ENCODE peak calls at places on chromosomes 12 and 14, in eight cellular contexts. One of them, this sample, is unnamed.
A peak's percentile ranks its signal among the peaks of the same experiment; 100 is the strongest.

GRCh38 chr14:75011356-75012097 is 8.8 kb downstream of the EIF2B2 start:
- DNase-seq in astrocyte of the cerebellum: peak; percentile 39
- DNase-seq in cardiac fibroblast: peak; percentile 57
- DNase-seq in CD8-positive, alpha-beta T cell: no peak
- DNase-seq in mesothelial cell of epicardium: no peak
- DNase-seq in cardiac muscle cell: peak; percentile 4
- DNase-seq in GM20000: no peak
- DNase-seq in astrocyte of the spinal cord: peak; percentile 87
- DNase-seq in this sample: no peak

GRCh38 chr14:70011098-70011497 is 131.9 kb downstream of the SMOC1 start:
- DNase-seq in GM20000: no peak
- DNase-seq in CD8-positive, alpha-beta T cell: no peak
- DNase-seq in astrocyte of the cerebellum: no peak
- DNase-seq in mesothelial cell of epicardium: no peak
- DNase-seq in cardiac muscle cell: no peak
- DNase-seq in cardiac fibroblast: no peak
- DNase-seq in astrocyte of the spinal cord: no peak
- DNase-seq in this sample: no peak

GRCh38 chr14:98912655-98913054 is 359.3 kb downstream of the BCL11B start:
- DNase-seq in mesothelial cell of epicardium: no peak
- DNase-seq in cardiac fibroblast: no peak
- DNase-seq in cardiac muscle cell: no peak
- DNase-seq in astrocyte of the spinal cord: no peak
- DNase-seq in CD8-positive, alpha-beta T cell: no peak
- DNase-seq in GM20000: no peak
- DNase-seq in astrocyte of the cerebellum: no peak
- DNase-seq in this sample: no peak

GRCh38 chr12:61993734-61994345 is 266.4 kb upstream of the USP15 start:
- DNase-seq in astrocyte of the spinal cord: peak; percentile 13
- DNase-seq in cardiac muscle cell: peak; percentile 62
- DNase-seq in cardiac fibroblast: no peak
- DNase-seq in CD8-positive, alpha-beta T cell: no peak
- DNase-seq in GM20000: no peak
- DNase-seq in astrocyte of the cerebellum: no peak
- DNase-seq in mesothelial cell of epicardium: no peak
- DNase-seq in this sample: no peak

GRCh38 chr12:57147641-57147944 is 174 bp upstream of the LRP1-AS start:
- DNase-seq in astrocyte of the cerebellum: no peak
- DNase-seq in cardiac fibroblast: peak; percentile 62
- DNase-seq in astrocyte of the spinal cord: peak; percentile 58
- DNase-seq in CD8-positive, alpha-beta T cell: no peak
- DNase-seq in mesothelial cell of epicardium: no peak
- DNase-seq in cardiac muscle cell: no peak
- DNase-seq in GM20000: no peak
- DNase-seq in this sample: no peak

GRCh38 chr12:67630373-67631088 is 18.0 kb upstream of the DYRK2 start:
- DNase-seq in CD8-positive, alpha-beta T cell: peak; percentile 81
- DNase-seq in GM20000: peak; percentile 29
- DNase-seq in cardiac fibroblast: peak; percentile 25
- DNase-seq in astrocyte of the spinal cord: peak; percentile 13
- DNase-seq in cardiac muscle cell: no peak
- DNase-seq in mesothelial cell of epicardium: no peak
- DNase-seq in astrocyte of the cerebellum: no peak
- DNase-seq in this sample: peak; percentile 47

GRCh38 chr14:57656853-57657252 is 163.2 kb upstream of the CCDC198 start:
- DNase-seq in astrocyte of the spinal cord: no peak
- DNase-seq in astrocyte of the cerebellum: no peak
- DNase-seq in CD8-positive, alpha-beta T cell: no peak
- DNase-seq in cardiac fibroblast: no peak
- DNase-seq in mesothelial cell of epicardium: no peak
- DNase-seq in GM20000: no peak
- DNase-seq in cardiac muscle cell: no peak
- DNase-seq in this sample: no peak

GRCh38 chr12:80701388-80701787 is 6.0 kb upstream of the MYF6 start:
- DNase-seq in astrocyte of the cerebellum: no peak
- DNase-seq in astrocyte of the spinal cord: no peak
- DNase-seq in CD8-positive, alpha-beta T cell: no peak
- DNase-seq in cardiac muscle cell: no peak
- DNase-seq in cardiac fibroblast: no peak
- DNase-seq in mesothelial cell of epicardium: no peak
- DNase-seq in GM20000: no peak
- DNase-seq in this sample: no peak

GRCh38 chr14:68291820-68292219 is 472.2 kb downstream of the RAD51B start:
- DNase-seq in CD8-positive, alpha-beta T cell: no peak
- DNase-seq in cardiac fibroblast: no peak
- DNase-seq in GM20000: no peak
- DNase-seq in cardiac muscle cell: peak; percentile 72
- DNase-seq in astrocyte of the spinal cord: no peak
- DNase-seq in astrocyte of the cerebellum: no peak
- DNase-seq in mesothelial cell of epicardium: no peak
- DNase-seq in this sample: no peak

GRCh38 chr12:100913872-100914600 is 119.5 kb downstream of the ANO4 start:
- DNase-seq in cardiac fibroblast: no peak
- DNase-seq in CD8-positive, alpha-beta T cell: no peak
- DNase-seq in astrocyte of the cerebellum: no peak
- DNase-seq in GM20000: no peak
- DNase-seq in mesothelial cell of epicardium: no peak
- DNase-seq in cardiac muscle cell: no peak
- DNase-seq in astrocyte of the spinal cord: no peak
- DNase-seq in this sample: no peak

DNA sequence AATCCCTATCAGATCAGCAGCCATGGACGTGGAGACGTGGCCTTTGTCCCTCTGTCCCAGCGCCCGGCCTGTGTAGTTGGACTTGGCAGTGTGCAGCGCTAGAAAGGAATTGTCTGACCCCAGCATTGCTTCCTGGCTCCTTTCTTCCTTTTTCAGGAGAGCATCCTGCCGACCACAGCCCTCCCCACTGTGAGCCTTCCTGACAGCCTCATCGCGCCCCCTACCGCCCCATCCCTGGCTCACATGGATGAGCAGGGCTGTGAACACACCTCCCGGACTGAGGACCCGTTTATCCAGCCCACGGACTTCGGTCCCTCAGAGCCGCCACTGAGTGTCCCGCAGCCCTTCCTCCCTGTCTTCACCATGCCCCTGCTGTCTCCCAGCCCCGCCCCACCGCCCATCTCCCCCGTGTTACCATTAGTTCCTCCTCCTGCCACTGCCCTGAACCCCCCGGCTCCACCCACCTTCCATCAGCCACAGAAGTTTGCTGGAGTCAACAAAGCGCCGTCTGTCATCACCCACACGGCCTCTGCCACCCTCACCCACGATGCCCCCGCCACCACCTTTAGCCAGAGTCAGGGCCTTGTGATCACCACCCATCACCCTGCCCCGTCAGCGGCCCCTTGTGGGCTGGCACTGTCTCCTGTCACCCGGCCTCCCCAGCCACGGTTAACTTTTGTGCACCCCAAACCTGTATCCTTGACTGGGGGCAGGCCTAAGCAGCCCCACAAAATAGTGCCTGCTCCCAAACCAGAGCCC is 40.6 kb downstream of the IL31 start:
- DNase-seq in astrocyte of the spinal cord: no peak
- DNase-seq in cardiac fibroblast: no peak
- DNase-seq in cardiac muscle cell: no peak
- DNase-seq in GM20000: no peak
- DNase-seq in CD8-positive, alpha-beta T cell: no peak
- DNase-seq in mesothelial cell of epicardium: no peak
- DNase-seq in astrocyte of the cerebellum: no peak
- DNase-seq in this sample: no peak
- TF ChIP-seq CTCF in astrocyte of the spinal cord: peak; percentile 24
- TF ChIP-seq CTCF in cardiac fibroblast: no peak
- TF ChIP-seq CTCF in cardiac muscle cell: no peak
- TF ChIP-seq CTCF in GM20000: no peak
- TF ChIP-seq CTCF in CD8-positive, alpha-beta T cell: no peak
- TF ChIP-seq CTCF in mesothelial cell of epicardium: no peak
- TF ChIP-seq CTCF in astrocyte of the cerebellum: no peak
- TF ChIP-seq CTCF in this sample: no peak

GRCh38 chr12:131313635-131314034 is 359.9 kb downstream of the ADGRD1 start:
- DNase-seq in cardiac muscle cell: no peak
- DNase-seq in mesothelial cell of epicardium: no peak
- DNase-seq in astrocyte of the spinal cord: no peak
- DNase-seq in cardiac fibroblast: no peak
- DNase-seq in GM20000: no peak
- DNase-seq in CD8-positive, alpha-beta T cell: no peak
- DNase-seq in astrocyte of the cerebellum: no peak
- DNase-seq in this sample: no peak
- TF ChIP-seq CTCF in cardiac muscle cell: no peak
- TF ChIP-seq CTCF in mesothelial cell of epicardium: no peak
- TF ChIP-seq CTCF in astrocyte of the spinal cord: no peak
- TF ChIP-seq CTCF in cardiac fibroblast: no peak
- TF ChIP-seq CTCF in GM20000: no peak
- TF ChIP-seq CTCF in CD8-positive, alpha-beta T cell: no peak
- TF ChIP-seq CTCF in astrocyte of the cerebellum: no peak
- TF ChIP-seq CTCF in this sample: no peak

GRCh38 chr12:119959435-119959834 is 29.6 kb upstream of the BICDL1 start:
- DNase-seq in astrocyte of the cerebellum: no peak
- DNase-seq in GM20000: no peak
- DNase-seq in astrocyte of the spinal cord: no peak
- DNase-seq in cardiac muscle cell: no peak
- DNase-seq in mesothelial cell of epicardium: no peak
- DNase-seq in CD8-positive, alpha-beta T cell: no peak
- DNase-seq in cardiac fibroblast: no peak
- DNase-seq in this sample: no peak
- TF ChIP-seq CTCF in astrocyte of the cerebellum: no peak
- TF ChIP-seq CTCF in GM20000: no peak
- TF ChIP-seq CTCF in astrocyte of the spinal cord: no peak
- TF ChIP-seq CTCF in cardiac muscle cell: no peak
- TF ChIP-seq CTCF in mesothelial cell of epicardium: no peak
- TF ChIP-seq CTCF in CD8-positive, alpha-beta T cell: no peak
- TF ChIP-seq CTCF in cardiac fibroblast: no peak
- TF ChIP-seq CTCF in this sample: no peak

GRCh38 chr14:20836668-20837338 is 34.2 kb upstream of the RNASE1 start:
- DNase-seq in mesothelial cell of epicardium: no peak
- DNase-seq in cardiac fibroblast: peak; percentile 50
- DNase-seq in GM20000: no peak
- DNase-seq in cardiac muscle cell: peak; percentile 47
- DNase-seq in astrocyte of the cerebellum: no peak
- DNase-seq in astrocyte of the spinal cord: no peak
- DNase-seq in CD8-positive, alpha-beta T cell: no peak
- DNase-seq in this sample: no peak
- TF ChIP-seq CTCF in mesothelial cell of epicardium: peak; percentile 43
- TF ChIP-seq CTCF in cardiac fibroblast: peak; percentile 32
- TF ChIP-seq CTCF in GM20000: no peak
- TF ChIP-seq CTCF in cardiac muscle cell: peak; percentile 67
- TF ChIP-seq CTCF in astrocyte of the cerebellum: peak; percentile 43
- TF ChIP-seq CTCF in astrocyte of the spinal cord: peak; percentile 25
- TF ChIP-seq CTCF in CD8-positive, alpha-beta T cell: no peak
- TF ChIP-seq CTCF in this sample: no peak

GRCh38 chr14:54840798-54841197 is 61.8 kb downstream of the GCH1 start:
- DNase-seq in astrocyte of the spinal cord: no peak
- DNase-seq in CD8-positive, alpha-beta T cell: no peak
- DNase-seq in mesothelial cell of epicardium: no peak
- DNase-seq in GM20000: no peak
- DNase-seq in cardiac fibroblast: no peak
- DNase-seq in astrocyte of the cerebellum: no peak
- DNase-seq in cardiac muscle cell: no peak
- DNase-seq in this sample: no peak
- TF ChIP-seq CTCF in astrocyte of the spinal cord: no peak
- TF ChIP-seq CTCF in CD8-positive, alpha-beta T cell: no peak
- TF ChIP-seq CTCF in mesothelial cell of epicardium: no peak
- TF ChIP-seq CTCF in GM20000: no peak
- TF ChIP-seq CTCF in cardiac fibroblast: no peak
- TF ChIP-seq CTCF in astrocyte of the cerebellum: no peak
- TF ChIP-seq CTCF in cardiac muscle cell: no peak
- TF ChIP-seq CTCF in this sample: no peak

GRCh38 chr12:112340983-112341840 is 41.0 kb downstream of the HECTD4 start:
- DNase-seq in cardiac fibroblast: no peak
- DNase-seq in GM20000: no peak
- DNase-seq in CD8-positive, alpha-beta T cell: no peak
- DNase-seq in astrocyte of the cerebellum: no peak
- DNase-seq in cardiac muscle cell: no peak
- DNase-seq in mesothelial cell of epicardium: no peak
- DNase-seq in astrocyte of the spinal cord: no peak
- DNase-seq in this sample: no peak
- TF ChIP-seq CTCF in cardiac fibroblast: no peak
- TF ChIP-seq CTCF in GM20000: no peak
- TF ChIP-seq CTCF in CD8-positive, alpha-beta T cell: no peak
- TF ChIP-seq CTCF in astrocyte of the cerebellum: no peak
- TF ChIP-seq CTCF in cardiac muscle cell: no peak
- TF ChIP-seq CTCF in mesothelial cell of epicardium: no peak
- TF ChIP-seq CTCF in astrocyte of the spinal cord: no peak
- TF ChIP-seq CTCF in this sample: no peak

GRCh38 chr12:123271182-123271491 is 519 bp downstream of the CDK2AP1 start:
- DNase-seq in astrocyte of the cerebellum: no peak
- DNase-seq in mesothelial cell of epicardium: peak; percentile 67
- DNase-seq in cardiac muscle cell: peak; percentile 85
- DNase-seq in cardiac fibroblast: peak; percentile 64
- DNase-seq in GM20000: peak; percentile 96
- DNase-seq in CD8-positive, alpha-beta T cell: peak; percentile 77
- DNase-seq in astrocyte of the spinal cord: peak; percentile 45
- DNase-seq in this sample: peak; percentile 76
- TF ChIP-seq CTCF in astrocyte of the cerebellum: peak; percentile 32
- TF ChIP-seq CTCF in mesothelial cell of epicardium: no peak
- TF ChIP-seq CTCF in cardiac muscle cell: peak; percentile 32
- TF ChIP-seq CTCF in cardiac fibroblast: peak; percentile 27
- TF ChIP-seq CTCF in GM20000: peak; percentile 76
- TF ChIP-seq CTCF in CD8-positive, alpha-beta T cell: no peak
- TF ChIP-seq CTCF in astrocyte of the spinal cord: peak; percentile 45
- TF ChIP-seq CTCF in this sample: no peak

GRCh38 chr14:64387738-64388532 is at the start of gene MTHFD1:
- DNase-seq in cardiac muscle cell: peak; percentile 98
- DNase-seq in cardiac fibroblast: peak; percentile 100
- DNase-seq in CD8-positive, alpha-beta T cell: peak; percentile 97
- DNase-seq in astrocyte of the cerebellum: peak; percentile 99
- DNase-seq in mesothelial cell of epicardium: peak; percentile 98
- DNase-seq in astrocyte of the spinal cord: peak; percentile 100
- DNase-seq in GM20000: peak; percentile 94
- DNase-seq in this sample: peak; percentile 93

GRCh38 chr14:64391986-64392385 is 3.8 kb downstream of the MTHFD1 start:
- DNase-seq in cardiac muscle cell: no peak
- DNase-seq in astrocyte of the spinal cord: no peak
- DNase-seq in astrocyte of the cerebellum: no peak
- DNase-seq in cardiac fibroblast: no peak
- DNase-seq in mesothelial cell of epicardium: no peak
- DNase-seq in CD8-positive, alpha-beta T cell: no peak
- DNase-seq in GM20000: no peak
- DNase-seq in this sample: no peak

GRCh38 chr14:64388533-64389243 is 535 bp downstream of the MTHFD1 start:
- DNase-seq in astrocyte of the cerebellum: no peak
- DNase-seq in cardiac fibroblast: peak; percentile 32
- DNase-seq in mesothelial cell of epicardium: peak; percentile 20
- DNase-seq in cardiac muscle cell: peak; percentile 46
- DNase-seq in CD8-positive, alpha-beta T cell: no peak
- DNase-seq in GM20000: no peak
- DNase-seq in astrocyte of the spinal cord: peak; percentile 37
- DNase-seq in this sample: no peak

GRCh38 chr14:64394423-64394822 is 6.3 kb downstream of the MTHFD1 start:
- DNase-seq in cardiac fibroblast: no peak
- DNase-seq in mesothelial cell of epicardium: no peak
- DNase-seq in astrocyte of the spinal cord: no peak
- DNase-seq in CD8-positive, alpha-beta T cell: no peak
- DNase-seq in cardiac muscle cell: peak; percentile 40
- DNase-seq in GM20000: no peak
- DNase-seq in astrocyte of the cerebellum: no peak
- DNase-seq in this sample: no peak

GRCh38 chr14:64391113-64391725 is 3.1 kb downstream of the MTHFD1 start:
- DNase-seq in CD8-positive, alpha-beta T cell: no peak
- DNase-seq in cardiac muscle cell: no peak
- DNase-seq in cardiac fibroblast: no peak
- DNase-seq in astrocyte of the spinal cord: no peak
- DNase-seq in mesothelial cell of epicardium: no peak
- DNase-seq in GM20000: no peak
- DNase-seq in astrocyte of the cerebellum: no peak
- DNase-seq in this sample: no peak
- TF ChIP-seq CTCF in CD8-positive, alpha-beta T cell: no peak
- TF ChIP-seq CTCF in cardiac muscle cell: no peak
- TF ChIP-seq CTCF in cardiac fibroblast: no peak
- TF ChIP-seq CTCF in astrocyte of the spinal cord: no peak
- TF ChIP-seq CTCF in mesothelial cell of epicardium: no peak
- TF ChIP-seq CTCF in GM20000: no peak
- TF ChIP-seq CTCF in astrocyte of the cerebellum: no peak
- TF ChIP-seq CTCF in this sample: no peak

This sample was measured in activated B cell treated with CpG ODN at 0.5 μM for 24 hours.